ENCODE peak calls at places on chromosome 18, in six cellular contexts. One of them, this sample, is unnamed.

GRCh38 chr18:32511147-32511546 is 40.5 kb upstream of the GAREM1 start:
- ATAC-seq in K562: no peak
- ATAC-seq in upper lobe of left lung: no peak
- ATAC-seq in HepG2: no peak
- ATAC-seq in A549: no peak
- ATAC-seq in GM12878: no peak
- ATAC-seq in this sample: no peak

GRCh38 chr18:54149078-54149697 is 75.3 kb downstream of the MBD2 start:
- ATAC-seq in K562: no peak
- ATAC-seq in upper lobe of left lung: no peak
- ATAC-seq in HepG2: no peak
- ATAC-seq in A549: peak; percentile 86
- ATAC-seq in GM12878: peak; percentile 76
- ATAC-seq in this sample: peak; percentile 68

GRCh38 chr18:688322-688721 is 24.1 kb downstream of the ENOSF1 start:
- ATAC-seq in K562: no peak
- ATAC-seq in upper lobe of left lung: no peak
- ATAC-seq in HepG2: no peak
- ATAC-seq in A549: no peak
- ATAC-seq in GM12878: no peak
- ATAC-seq in this sample: no peak

GRCh38 chr18:12262748-12263147 is 8.6 kb downstream of the CIDEA start:
- ATAC-seq in K562: no peak
- ATAC-seq in upper lobe of left lung: no peak
- ATAC-seq in HepG2: no peak
- ATAC-seq in A549: no peak
- ATAC-seq in GM12878: no peak
- ATAC-seq in this sample: no peak

GRCh38 chr18:32195881-32196815 is 6.3 kb downstream of the MEP1B start:
- ATAC-seq in K562: no peak
- ATAC-seq in upper lobe of left lung: peak; percentile 43
- ATAC-seq in HepG2: no peak
- ATAC-seq in A549: no peak
- ATAC-seq in GM12878: no peak
- ATAC-seq in this sample: no peak

GRCh38 chr18:36256094-36256493 is 41.4 kb upstream of the FHOD3 start:
- ATAC-seq in K562: no peak
- ATAC-seq in upper lobe of left lung: no peak
- ATAC-seq in HepG2: no peak
- ATAC-seq in A549: no peak
- ATAC-seq in GM12878: no peak
- ATAC-seq in this sample: no peak

GRCh38 chr18:73688161-73688560 is 459.5 kb downstream of the FBXO15 start:
- ATAC-seq in K562: no peak
- ATAC-seq in upper lobe of left lung: no peak
- ATAC-seq in HepG2: no peak
- ATAC-seq in A549: no peak
- ATAC-seq in GM12878: no peak
- ATAC-seq in this sample: no peak

GRCh38 chr18:2948038-2948437 is 64.9 kb downstream of the LPIN2 start:
- ATAC-seq in K562: peak; percentile 59
- ATAC-seq in upper lobe of left lung: no peak
- ATAC-seq in HepG2: peak; percentile 74
- ATAC-seq in A549: peak; percentile 59
- ATAC-seq in GM12878: no peak
- ATAC-seq in this sample: peak; percentile 28

GRCh38 chr18:38940475-38940862 is 1374.9 kb upstream of the CELF4 start:
- ATAC-seq in K562: no peak
- ATAC-seq in upper lobe of left lung: no peak
- ATAC-seq in HepG2: no peak
- ATAC-seq in A549: no peak
- ATAC-seq in GM12878: peak; percentile 47
- ATAC-seq in this sample: no peak

GRCh38 chr18:475202-475624 is 25.3 kb downstream of the COLEC12 start:
- ATAC-seq in K562: no peak
- ATAC-seq in upper lobe of left lung: no peak
- ATAC-seq in HepG2: peak; percentile 61
- ATAC-seq in A549: no peak
- ATAC-seq in GM12878: no peak
- ATAC-seq in this sample: peak; percentile 31

GRCh38 chr18:48743046-48743445 is 204.2 kb downstream of the CTIF start:
- ATAC-seq in K562: no peak
- ATAC-seq in upper lobe of left lung: no peak
- ATAC-seq in HepG2: no peak
- ATAC-seq in A549: no peak
- ATAC-seq in GM12878: no peak
- ATAC-seq in this sample: peak; percentile 84

GRCh38 chr18:40037386-40037785 is 1917.6 kb upstream of the PIK3C3 start:
- ATAC-seq in K562: no peak
- ATAC-seq in upper lobe of left lung: no peak
- ATAC-seq in HepG2: no peak
- ATAC-seq in A549: no peak
- ATAC-seq in GM12878: no peak
- ATAC-seq in this sample: no peak

GRCh38 chr18:2982452-2983172 is 30.3 kb downstream of the LPIN2 start:
- ATAC-seq in K562: peak; percentile 7
- ATAC-seq in upper lobe of left lung: no peak
- ATAC-seq in HepG2: peak; percentile 35
- ATAC-seq in A549: no peak
- ATAC-seq in GM12878: peak; percentile 16
- ATAC-seq in this sample: no peak

GRCh38 chr18:12703714-12704113 is 872 bp downstream of the PSMG2 start:
- ATAC-seq in K562: peak; percentile 12
- ATAC-seq in upper lobe of left lung: no peak
- ATAC-seq in HepG2: no peak
- ATAC-seq in A549: no peak
- ATAC-seq in GM12878: peak; percentile 15
- ATAC-seq in this sample: no peak

GRCh38 chr18:26614374-26614773 is 66.0 kb upstream of the KCTD1 start:
- ATAC-seq in K562: no peak
- ATAC-seq in upper lobe of left lung: no peak
- ATAC-seq in HepG2: no peak
- ATAC-seq in A549: no peak
- ATAC-seq in GM12878: no peak
- ATAC-seq in this sample: no peak

GRCh38 chr18:73679941-73680700 is 467.5 kb downstream of the FBXO15 start:
- ATAC-seq in K562: no peak
- ATAC-seq in upper lobe of left lung: no peak
- ATAC-seq in HepG2: no peak
- ATAC-seq in A549: no peak
- ATAC-seq in GM12878: no peak
- ATAC-seq in this sample: no peak

GRCh38 chr18:10368456-10369453 is 85.7 kb upstream of the APCDD1 start:
- ATAC-seq in K562: peak; percentile 20
- ATAC-seq in upper lobe of left lung: peak; percentile 51
- ATAC-seq in HepG2: no peak
- ATAC-seq in A549: no peak
- ATAC-seq in GM12878: no peak
- ATAC-seq in this sample: no peak

GRCh38 chr18:70195014-70195614 is 10.4 kb downstream of the RTTN start:
- ATAC-seq in K562: no peak
- ATAC-seq in upper lobe of left lung: no peak
- ATAC-seq in HepG2: no peak
- ATAC-seq in A549: no peak
- ATAC-seq in GM12878: peak; percentile 71
- ATAC-seq in this sample: no peak

GRCh38 chr18:2716394-2717326 is 61.1 kb downstream of the SMCHD1 start:
- ATAC-seq in K562: no peak
- ATAC-seq in upper lobe of left lung: peak; percentile 53
- ATAC-seq in HepG2: peak; percentile 46
- ATAC-seq in A549: no peak
- ATAC-seq in GM12878: no peak
- ATAC-seq in this sample: no peak

GRCh38 chr18:7417742-7418141 is 149.4 kb upstream of the PTPRM start:
- ATAC-seq in K562: no peak
- ATAC-seq in upper lobe of left lung: no peak
- ATAC-seq in HepG2: no peak
- ATAC-seq in A549: peak; percentile 73
- ATAC-seq in GM12878: no peak
- ATAC-seq in this sample: no peak

GRCh38 chr18:29096380-29096779 is 919.5 kb upstream of the CDH2 start:
- ATAC-seq in K562: no peak
- ATAC-seq in upper lobe of left lung: no peak
- ATAC-seq in HepG2: no peak
- ATAC-seq in A549: no peak
- ATAC-seq in GM12878: no peak
- ATAC-seq in this sample: no peak

GRCh38 chr18:50855976-50856772 is 22.7 kb upstream of the ME2 start:
- ATAC-seq in K562: no peak
- ATAC-seq in upper lobe of left lung: no peak
- ATAC-seq in HepG2: no peak
- ATAC-seq in A549: no peak
- ATAC-seq in GM12878: no peak
- ATAC-seq in this sample: no peak

DNA sequence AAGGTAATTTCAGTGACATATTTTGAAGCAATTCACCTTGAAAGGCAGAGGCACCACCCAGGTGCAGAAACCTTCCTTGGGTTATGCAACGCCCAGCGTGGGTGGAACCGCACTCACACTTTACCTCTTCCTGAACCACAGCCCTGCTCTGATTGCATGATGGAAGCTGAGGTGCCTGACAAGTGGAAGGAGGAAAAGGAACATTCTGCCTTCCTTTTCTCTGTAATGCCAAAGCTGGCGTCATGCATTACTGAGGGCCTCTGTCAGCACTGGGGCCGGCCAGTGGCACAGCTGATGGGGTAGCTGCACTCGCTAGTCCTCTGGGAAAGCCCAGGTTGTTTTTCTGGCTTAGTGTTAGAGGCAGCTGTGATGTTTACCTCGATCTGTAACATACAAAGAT is 266.5 kb downstream of the NEDD4L start:
- ATAC-seq in K562: no peak
- ATAC-seq in upper lobe of left lung: peak; percentile 93
- ATAC-seq in HepG2: no peak
- ATAC-seq in A549: peak; percentile 19
- ATAC-seq in GM12878: peak; percentile 75
- ATAC-seq in this sample: peak; percentile 60
- TF ChIP-seq EP300 in K562: no peak
- TF ChIP-seq EP300 in upper lobe of left lung: peak; percentile 96
- TF ChIP-seq EP300 in HepG2: no peak
- TF ChIP-seq EP300 in A549: no peak
- TF ChIP-seq EP300 in GM12878: no peak
- TF ChIP-seq EP300 in this sample: no peak

GRCh38 chr18:77056399-77057015 is 76.1 kb downstream of the MBP start:
- ATAC-seq in K562: no peak
- ATAC-seq in upper lobe of left lung: no peak
- ATAC-seq in HepG2: peak; percentile 50
- ATAC-seq in A549: no peak
- ATAC-seq in GM12878: no peak
- ATAC-seq in this sample: peak; percentile 46

GRCh38 chr18:77055429-77056310 is 76.9 kb downstream of the MBP start:
- ATAC-seq in K562: no peak
- ATAC-seq in upper lobe of left lung: no peak
- ATAC-seq in HepG2: peak; percentile 2
- ATAC-seq in A549: no peak
- ATAC-seq in GM12878: peak; percentile 58
- ATAC-seq in this sample: no peak

GRCh38 chr18:77054288-77054605 is 78.3 kb downstream of the MBP start:
- ATAC-seq in K562: no peak
- ATAC-seq in upper lobe of left lung: peak; percentile 46
- ATAC-seq in HepG2: no peak
- ATAC-seq in A549: no peak
- ATAC-seq in GM12878: peak; percentile 39
- ATAC-seq in this sample: no peak

GRCh38 chr18:77053616-77054287 is 78.8 kb downstream of the MBP start:
- ATAC-seq in K562: no peak
- ATAC-seq in upper lobe of left lung: no peak
- ATAC-seq in HepG2: no peak
- ATAC-seq in A549: no peak
- ATAC-seq in GM12878: no peak
- ATAC-seq in this sample: no peak

GRCh38 chr18:77054606-77055428 is 77.8 kb downstream of the MBP start:
- ATAC-seq in K562: peak; percentile 91
- ATAC-seq in upper lobe of left lung: peak; percentile 87
- ATAC-seq in HepG2: peak; percentile 92
- ATAC-seq in A549: peak; percentile 96
- ATAC-seq in GM12878: peak; percentile 93
- ATAC-seq in this sample: peak; percentile 81
- H3K4me1 ChIP-seq in K562: no peaks in the 10 kb centered on the region
- H3K4me1 ChIP-seq in upper lobe of left lung: peaks cover 52% of the 10 kb centered on the region
- H3K4me1 ChIP-seq in HepG2: peaks cover 43% of the 10 kb centered on the region
- H3K4me1 ChIP-seq in A549: peaks cover 34% of the 10 kb centered on the region
- H3K4me1 ChIP-seq in GM12878: peaks cover 46% of the 10 kb centered on the region
- H3K4me1 ChIP-seq in this sample: peaks cover 62% of the 10 kb centered on the region

DNA sequence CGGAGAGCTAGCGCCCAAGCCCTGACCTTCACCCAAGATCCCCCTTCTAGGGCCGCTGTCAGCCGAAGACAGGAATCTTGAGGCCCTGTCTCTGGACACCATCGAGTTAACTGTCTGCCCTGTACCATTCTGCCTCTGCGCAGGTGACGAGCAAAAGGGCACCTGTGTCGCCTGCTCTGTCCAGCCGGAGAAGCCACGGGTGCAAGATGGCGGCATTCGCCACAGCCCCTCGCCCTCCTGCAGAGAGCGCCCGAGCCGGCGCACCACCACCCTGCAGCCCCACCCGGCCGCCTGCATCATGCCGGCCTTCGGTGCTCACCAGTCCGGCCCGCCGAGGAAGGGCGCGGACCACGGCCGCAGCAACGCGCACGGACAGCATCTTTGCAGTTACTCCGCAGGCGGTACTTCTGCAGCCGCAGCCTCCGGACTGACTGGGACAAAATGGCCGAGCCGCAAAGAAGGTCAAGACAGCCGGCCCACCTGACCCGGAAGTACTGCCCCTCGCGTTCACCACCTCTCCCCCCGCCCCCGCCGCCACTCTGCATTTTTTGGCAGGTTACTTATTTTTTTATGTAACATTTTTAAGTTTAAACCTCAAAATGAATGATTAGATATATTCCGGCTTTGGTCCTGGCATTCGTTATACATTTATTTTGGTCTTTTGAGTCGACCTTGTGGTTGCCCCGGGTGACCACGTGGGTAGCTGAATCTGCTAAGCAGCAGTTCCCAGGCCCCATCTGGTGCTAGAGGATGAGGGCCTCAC is at the start of gene ATP5F1A:
- ATAC-seq in K562: peak; percentile 89
- ATAC-seq in upper lobe of left lung: peak; percentile 92
- ATAC-seq in HepG2: peak; percentile 96
- ATAC-seq in A549: peak; percentile 94
- ATAC-seq in GM12878: peak; percentile 88
- ATAC-seq in this sample: peak; percentile 93
- TF ChIP-seq EP300 in K562: no peak
- TF ChIP-seq EP300 in upper lobe of left lung: no peak
- TF ChIP-seq EP300 in HepG2: no peak
- TF ChIP-seq EP300 in A549: no peak
- TF ChIP-seq EP300 in GM12878: no peak
- TF ChIP-seq EP300 in this sample: no peak

GRCh38 chr18:4808891-4809290 is 353.8 kb upstream of the DLGAP1 start:
- ATAC-seq in K562: no peak
- ATAC-seq in upper lobe of left lung: no peak
- ATAC-seq in HepG2: no peak
- ATAC-seq in A549: no peak
- ATAC-seq in GM12878: no peak
- ATAC-seq in this sample: no peak

DNA sequence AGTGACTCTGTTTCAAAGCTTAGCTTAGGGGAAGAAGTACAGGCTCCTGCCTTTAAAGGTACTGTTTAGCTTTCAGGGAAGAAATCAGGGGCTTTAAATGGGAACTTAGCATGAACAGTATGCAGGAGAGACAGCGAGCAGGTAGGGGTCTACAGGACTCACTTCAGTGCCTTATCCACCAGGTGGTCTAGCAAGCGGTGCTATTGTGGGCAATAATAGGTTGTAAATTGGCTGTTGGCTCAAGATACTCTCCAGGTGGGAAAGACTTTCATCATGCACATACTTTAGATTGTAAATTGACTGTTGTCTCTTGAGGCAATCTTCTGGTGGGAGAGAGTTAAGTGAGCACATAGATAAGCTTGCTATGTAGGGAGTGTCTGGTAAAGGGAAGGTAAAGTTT is 358.6 kb upstream of the DLGAP1 start:
- ATAC-seq in K562: no peak
- ATAC-seq in upper lobe of left lung: no peak
- ATAC-seq in HepG2: no peak
- ATAC-seq in A549: no peak
- ATAC-seq in GM12878: no peak
- ATAC-seq in this sample: no peak
- H3K4me1 ChIP-seq in K562: no peaks in the 10 kb centered on the region
- H3K4me1 ChIP-seq in upper lobe of left lung: no peaks in the 10 kb centered on the region
- H3K4me1 ChIP-seq in HepG2: no peaks in the 10 kb centered on the region
- H3K4me1 ChIP-seq in A549: no peaks in the 10 kb centered on the region
- H3K4me1 ChIP-seq in GM12878: no peaks in the 10 kb centered on the region
- H3K4me1 ChIP-seq in this sample: no peaks in the 10 kb centered on the region

This sample was measured in gastroesophageal sphincter.